ENCODE peak calls at places on chromosomes 4 and X, in four cellular contexts. Y is IMR-90, X is K562, I is GM12878. N is an unnamed sample. For H3K27me3, the result is how much of the 10 kb centered on the place peaks cover.

GRCh38 chrX:38669425-38669824 is 108.1 kb downstream of the TSPAN7 start:
- DNase-seq in Y (no peak), X (no peak), I (no peak), N (no peak)

GRCh38 chrX:16827225-16827624 is 41.0 kb downstream of the TXLNG start:
- DNase-seq in Y (peak), X (no peak), I (no peak), N (peak)

GRCh38 chr4:73776363-73776762 is 36.0 kb downstream of the CXCL8 start:
- DNase-seq in Y (peak), X (no peak), I (no peak), N (peak)

GRCh38 chr4:144754562-144755410 is 108.8 kb downstream of the HHIP start:
- DNase-seq in Y (peak), X (no peak), I (no peak), N (peak)

GRCh38 chrX:128335671-128336070 is 283.5 kb upstream of the ACTRT1 start:
- DNase-seq in Y (no peak), X (no peak), I (no peak), N (no peak)

GRCh38 chrX:12360389-12360788 is 222.1 kb downstream of the FRMPD4 start:
- DNase-seq in Y (peak), X (no peak), I (no peak), N (peak)

GRCh38 chrX:151153086-151153485 is 23.3 kb upstream of the GPR50 start:
- DNase-seq in Y (peak), X (no peak), I (no peak), N (no peak)

GRCh38 chr4:1168291-1169031 is 3.9 kb downstream of the SPON2 start:
- DNase-seq in Y (no peak), X (no peak), I (no peak), N (no peak)

GRCh38 chr4:42906906-42907774 is 14.6 kb downstream of the GRXCR1 start:
- DNase-seq in Y (no peak), X (no peak), I (no peak), N (no peak)

DNA sequence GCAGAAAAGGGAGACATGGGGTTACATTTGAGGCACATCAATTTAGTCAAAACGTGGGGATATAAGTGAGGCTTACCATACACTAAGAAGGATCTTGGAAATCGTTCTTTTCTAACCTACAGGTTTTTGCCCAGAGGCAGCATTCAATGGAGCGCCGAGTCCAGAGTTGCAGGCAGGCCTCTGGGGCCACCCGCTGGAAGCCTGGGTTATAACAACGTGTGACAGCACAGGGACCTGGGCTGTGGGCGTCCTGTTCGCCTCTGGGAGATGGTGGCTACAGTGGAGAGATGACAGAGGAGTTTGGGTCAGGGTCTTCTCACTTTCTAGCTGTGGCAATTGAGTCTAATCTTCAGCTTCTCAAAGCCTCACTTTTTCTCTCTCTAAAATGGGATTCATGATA is 53.9 kb downstream of the ENPP6 start:
- DNase-seq in Y (peak), X (peak), I (no peak), N (peak)
- TF ChIP-seq FOS in Y (no peak), X (no peak), I (no peak), N (no peak)

GRCh38 chr4:54165011-54165410 is 64.1 kb upstream of the PDGFRA start:
- DNase-seq in Y (no peak), X (no peak), I (no peak), N (no peak)
- H3K9ac ChIP-seq in Y (no peak), X (no peak), I (no peak), N (no peak)

GRCh38 chr4:157223446-157223845 is 2.9 kb downstream of the GRIA2 start:
- DNase-seq in Y (no peak), X (no peak), I (no peak), N (no peak)
- H3K27me3 ChIP-seq in Y (under half), X (under half), I (under half), N (under half)

DNA sequence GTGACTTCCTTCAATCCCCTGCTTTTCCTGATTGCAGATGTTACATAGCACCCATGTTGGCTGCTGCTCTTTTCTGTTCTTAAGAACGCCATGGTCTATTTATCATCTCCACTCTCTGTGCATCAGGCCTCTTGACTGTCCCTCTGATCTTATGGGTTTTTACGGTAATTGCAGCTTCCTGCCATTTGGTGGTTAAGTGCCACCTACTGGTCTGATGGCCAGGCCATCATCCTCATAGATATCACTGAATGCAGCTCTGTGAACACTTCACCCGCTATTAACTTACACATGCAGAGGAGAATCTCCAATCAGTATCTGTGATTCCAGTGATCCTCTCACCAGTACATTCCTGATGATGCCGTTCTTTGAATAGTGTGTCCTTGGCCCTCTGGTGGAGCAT is 382.4 kb downstream of the TRAM1L1 start:
- DNase-seq in Y (no peak), X (no peak), I (no peak), N (peak)
- TF ChIP-seq FOS in Y (no peak), X (no peak), I (no peak), N (no peak)

GRCh38 chr4:26787461-26788340 is 72.9 kb upstream of the STIM2 start:
- DNase-seq in Y (peak), X (peak), I (no peak), N (peak)
- H3K9ac ChIP-seq in Y (no peak), X (no peak), I (no peak), N (no peak)

N was measured in endothelial cell of umbilical vein.